ENCODE peak calls at places on chromosomes 11 and 22, in ten cellular contexts. H is Calu3; V is RWPE1; G is esophagus muscularis mucosa; S is activated CD4-positive, alpha-beta T cell treated with anti-CD3 and anti-CD28 coated beads, Interleukin-2, amount 10 ng/mL, durations not matched to agents 7 days and 5 days; F is NCI-H1092; A is stomach; M is head of caudate nucleus; D is NCI-H510A; Y is iris pigment epithelial cell. X is an unnamed sample.
A peak's percentile ranks its signal among the peaks of the same experiment; 100 is the strongest.

GRCh38 chr11:121634889-121635288 is 182.1 kb upstream of the SORL1-AS1 start:
- DNase-seq in H (no peak), V (peak; percentile 62), G (no peak), S (no peak), F (no peak), A (no peak), M (no peak), D (no peak), Y (peak; percentile 96), X (peak; percentile 96)

GRCh38 chr11:10305262-10305963 is 540 bp downstream of the ADM start:
- DNase-seq in H (peak; percentile 38), V (no peak), G (no peak), S (peak; percentile 15), F (no peak), A (peak; percentile 49), M (no peak), D (no peak), Y (no peak), X (peak; percentile 9)

GRCh38 chr11:116471608-116472007 is 301.2 kb downstream of the BUD13 start:
- DNase-seq in H (peak; percentile 31), V (peak; percentile 70), G (no peak), S (no peak), F (no peak), A (no peak), M (no peak), D (no peak), Y (peak; percentile 7), X (peak; percentile 3)

GRCh38 chr11:47431356-47432083 is 5.3 kb upstream of the PSMC3 start:
- DNase-seq in H (no peak), V (no peak), G (no peak), S (no peak), F (no peak), A (no peak), M (no peak), D (no peak), Y (no peak), X (no peak)

GRCh38 chr11:97996762-97997161 is 1024.0 kb upstream of the CNTN5 start:
- DNase-seq in H (no peak), V (no peak), G (no peak), S (no peak), F (no peak), A (no peak), M (no peak), D (no peak), Y (no peak), X (no peak)

GRCh38 chr11:24511518-24511917 is 14.7 kb downstream of the LUZP2 start:
- DNase-seq in H (no peak), V (peak; percentile 1), G (no peak), S (no peak), F (no peak), A (no peak), M (no peak), D (no peak), Y (no peak), X (no peak)

GRCh38 chr22:42353883-42354727 is 78.1 kb downstream of the NFAM1 start:
- DNase-seq in H (no peak), V (no peak), G (no peak), S (no peak), F (peak; percentile 65), A (no peak), M (no peak), D (peak; percentile 59), Y (no peak), X (peak; percentile 13)

GRCh38 chr22:40805239-40805638 is 13.9 kb downstream of the SLC25A17 start:
- DNase-seq in H (no peak), V (no peak), G (no peak), S (no peak), F (no peak), A (no peak), M (no peak), D (no peak), Y (no peak), X (no peak)

GRCh38 chr22:44735518-44736428 is 16.6 kb upstream of the ARHGAP8 start:
- DNase-seq in H (peak; percentile 92), V (peak; percentile 51), G (peak; percentile 95), S (peak; percentile 81), F (no peak), A (peak; percentile 84), M (peak; percentile 89), D (no peak), Y (peak; percentile 25), X (peak; percentile 41)

GRCh38 chr22:20155330-20156041 is 4.6 kb upstream of the CCDC188 start:
- DNase-seq in H (no peak), V (no peak), G (no peak), S (peak; percentile 28), F (peak; percentile 95), A (peak; percentile 38), M (peak; percentile 66), D (peak; percentile 77), Y (peak; percentile 70), X (no peak)

GRCh38 chr11:11668781-11669180 is 47.0 kb upstream of the GALNT18 start:
- DNase-seq in H (no peak), V (no peak), G (no peak), S (no peak), F (no peak), A (no peak), M (no peak), D (no peak), Y (no peak), X (no peak)

X was measured in IMR-90.